ENCODE peak calls at places on chromosomes 3 and 15, in eight cellular contexts. L, W, G, Z, P, A, R and C are unnamed samples.

GRCh38 chr3:111538687-111539086 is 3.3 kb upstream of the CD96 start:
- DNase-seq in L (peak), W (no peak), G (no peak), Z (peak), P (no peak), A (no peak), R (no peak), C (no peak)

GRCh38 chr3:190064112-190064511 is 56.6 kb downstream of the P3H2 start:
- DNase-seq in L (peak), W (no peak), G (no peak), Z (peak), P (no peak), A (peak), R (no peak), C (no peak)

GRCh38 chr3:108437439-108437838 is 73.0 kb downstream of the MYH15 start:
- DNase-seq in L (no peak), W (no peak), G (no peak), Z (no peak), P (no peak), A (no peak), R (no peak), C (no peak)

GRCh38 chr3:102532901-102533300 is 98.1 kb downstream of the ZPLD1 start:
- DNase-seq in L (peak), W (no peak), G (no peak), Z (no peak), P (no peak), A (peak), R (no peak), C (no peak)

GRCh38 chr3:172562881-172563835 is 39.9 kb upstream of the TNFSF10 start:
- DNase-seq in L (peak), W (no peak), G (no peak), Z (peak), P (no peak), A (peak), R (no peak), C (no peak)

GRCh38 chr3:129226374-129226773 is 23.0 kb upstream of the COPG1 start:
- DNase-seq in L (peak), W (peak), G (no peak), Z (peak), P (peak), A (peak), R (no peak), C (no peak)

GRCh38 chr3:113287111-113287817 is 75.9 kb downstream of the BOC start:
- DNase-seq in L (peak), W (no peak), G (no peak), Z (peak), P (no peak), A (peak), R (no peak), C (no peak)

GRCh38 chr15:94097567-94097966 is 133.8 kb upstream of the MCTP2 start:
- DNase-seq in L (no peak), W (no peak), G (no peak), Z (no peak), P (no peak), A (no peak), R (no peak), C (no peak)

GRCh38 chr3:18791752-18792151 is 356.6 kb upstream of the KCNH8 start:
- DNase-seq in L (no peak), W (no peak), G (no peak), Z (no peak), P (no peak), A (no peak), R (no peak), C (no peak)

GRCh38 chr15:76253851-76254440 is 57.3 kb downstream of the ETFA start:
- DNase-seq in L (no peak), W (no peak), G (no peak), Z (no peak), P (no peak), A (no peak), R (no peak), C (no peak)

GRCh38 chr15:99605990-99606389 is 40.2 kb downstream of the MEF2A start:
- DNase-seq in L (no peak), W (no peak), G (no peak), Z (no peak), P (no peak), A (no peak), R (no peak), C (no peak)

GRCh38 chr3:143648708-143649107 is 199.6 kb downstream of the SLC9A9 start:
- DNase-seq in L (peak), W (no peak), G (peak), Z (no peak), P (no peak), A (no peak), R (no peak), C (no peak)

GRCh38 chr15:70259640-70260066 is 161.9 kb upstream of the TLE3 start:
- DNase-seq in L (no peak), W (peak), G (no peak), Z (no peak), P (no peak), A (no peak), R (no peak), C (no peak)

GRCh38 chr3:128316456-128316855 is 150.2 kb downstream of the DNAJB8 start:
- DNase-seq in L (no peak), W (peak), G (no peak), Z (no peak), P (no peak), A (no peak), R (no peak), C (no peak)

GRCh38 chr3:57555316-57555715 is 758 bp upstream of the PDE12 start:
- DNase-seq in L (no peak), W (no peak), G (no peak), Z (no peak), P (no peak), A (no peak), R (no peak), C (no peak)

GRCh38 chr15:100903191-100903590 is 16.0 kb upstream of the LRRK1 start:
- DNase-seq in L (no peak), W (no peak), G (no peak), Z (no peak), P (no peak), A (no peak), R (no peak), C (no peak)

GRCh38 chr15:74754593-74755215 is 6.1 kb downstream of the CYP1A2 start:
- DNase-seq in L (no peak), W (no peak), G (no peak), Z (no peak), P (no peak), A (no peak), R (no peak), C (no peak)

GRCh38 chr3:155031191-155031590 is 48.9 kb upstream of the MME start:
- DNase-seq in L (peak), W (no peak), G (no peak), Z (no peak), P (no peak), A (no peak), R (no peak), C (no peak)

GRCh38 chr3:71350998-71351397 is 232.5 kb downstream of the FOXP1 start:
- DNase-seq in L (no peak), W (no peak), G (no peak), Z (no peak), P (no peak), A (no peak), R (no peak), C (no peak)

GRCh38 chr3:47916201-47916600 is 100.0 kb downstream of the MAP4 start:
- DNase-seq in L (no peak), W (no peak), G (no peak), Z (no peak), P (no peak), A (no peak), R (no peak), C (no peak)

GRCh38 chr3:187850256-187851010 is 105.2 kb upstream of the BCL6 start:
- DNase-seq in L (no peak), W (no peak), G (no peak), Z (peak), P (no peak), A (no peak), R (no peak), C (no peak)

GRCh38 chr3:61053781-61054496 is 197.3 kb downstream of the FHIT start:
- DNase-seq in L (no peak), W (no peak), G (no peak), Z (no peak), P (no peak), A (no peak), R (no peak), C (no peak)

GRCh38 chr15:35963316-35963715 is 417.4 kb upstream of the DPH6 start:
- DNase-seq in L (peak), W (no peak), G (no peak), Z (no peak), P (no peak), A (no peak), R (no peak), C (no peak)

GRCh38 chr3:118637866-118638265 is 396.8 kb downstream of the IGSF11 start:
- DNase-seq in L (no peak), W (no peak), G (no peak), Z (no peak), P (no peak), A (no peak), R (no peak), C (no peak)

GRCh38 chr3:25585361-25586166 is 79.1 kb downstream of the TOP2B start:
- DNase-seq in L (no peak), W (no peak), G (no peak), Z (no peak), P (no peak), A (no peak), R (no peak), C (no peak)

GRCh38 chr3:152662157-152662556 is 172.8 kb upstream of the P2RY1 start:
- DNase-seq in L (no peak), W (no peak), G (no peak), Z (no peak), P (no peak), A (no peak), R (no peak), C (no peak)
- TF ChIP-seq CTCF in L (peak), W (no peak), G (peak), Z (no peak), P (no peak), A (no peak), R (peak), C (peak)

DNA sequence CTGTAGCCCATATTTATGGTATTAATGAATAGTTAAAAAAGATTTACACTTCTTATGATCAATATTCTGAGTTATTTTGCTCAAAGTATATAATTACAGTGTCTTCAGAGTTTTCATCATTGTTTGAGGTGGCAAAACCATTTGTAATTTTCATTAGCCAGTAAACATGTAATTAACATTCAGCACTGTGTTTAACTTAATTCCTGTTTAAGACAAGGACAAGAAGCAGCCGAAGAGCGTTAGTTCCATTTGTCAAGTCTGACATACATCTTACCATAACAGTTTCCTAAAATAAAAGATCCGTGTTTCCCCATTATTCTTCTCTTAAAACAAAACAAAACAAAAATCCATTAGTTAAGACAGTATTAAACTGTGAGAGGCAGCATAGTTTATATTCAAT is 5.6 kb upstream of the NR2F2 start:
- DNase-seq in L (peak), W (no peak), G (no peak), Z (no peak), P (no peak), A (no peak), R (no peak), C (no peak)
- TF ChIP-seq CTCF in L (no peak), W (no peak), G (no peak), Z (no peak), P (no peak), A (no peak), R (no peak), C (no peak)

DNA sequence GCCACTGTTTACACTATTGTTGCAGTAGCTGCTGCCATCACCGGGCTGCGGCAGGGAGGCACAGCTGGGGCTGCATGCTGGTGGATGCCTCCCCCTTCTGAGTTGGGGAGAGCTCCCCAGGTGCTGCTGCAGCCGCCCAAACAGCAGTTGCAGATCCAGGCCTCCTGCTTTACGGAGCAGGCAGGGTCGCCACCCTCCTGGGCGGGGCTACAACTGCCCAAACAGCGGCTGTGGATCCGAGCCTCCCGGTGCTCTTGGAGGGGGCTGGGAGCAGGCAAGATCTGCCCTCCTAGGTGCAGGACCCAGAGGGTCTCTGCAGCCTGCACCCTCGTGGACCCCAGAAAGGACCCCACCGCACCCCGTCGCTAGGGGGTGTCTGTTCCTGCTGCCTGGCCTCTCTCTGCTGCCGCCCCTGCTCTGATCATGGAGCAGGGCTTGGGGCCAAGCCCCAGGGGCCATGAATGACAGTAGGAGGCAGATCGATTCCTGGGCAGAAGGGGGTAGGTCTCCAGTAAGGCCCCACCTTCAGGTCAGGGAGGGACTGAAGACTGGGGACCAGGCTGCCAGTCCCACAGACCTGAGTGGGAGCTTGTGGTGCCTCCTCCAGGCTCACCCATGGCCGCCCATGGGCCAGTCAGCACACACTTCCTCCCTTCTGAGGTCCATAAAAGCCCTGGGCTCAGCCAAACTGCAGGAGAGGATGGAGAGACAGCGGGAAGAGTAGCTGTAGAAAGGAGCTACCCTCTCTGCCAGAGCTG is 4.5 kb upstream of the SKIC8 start:
- DNase-seq in L (no peak), W (no peak), G (no peak), Z (no peak), P (no peak), A (no peak), R (no peak), C (no peak)
- TF ChIP-seq CTCF in L (no peak), W (no peak), G (no peak), Z (no peak), P (no peak), A (no peak), R (peak), C (no peak)

DNA sequence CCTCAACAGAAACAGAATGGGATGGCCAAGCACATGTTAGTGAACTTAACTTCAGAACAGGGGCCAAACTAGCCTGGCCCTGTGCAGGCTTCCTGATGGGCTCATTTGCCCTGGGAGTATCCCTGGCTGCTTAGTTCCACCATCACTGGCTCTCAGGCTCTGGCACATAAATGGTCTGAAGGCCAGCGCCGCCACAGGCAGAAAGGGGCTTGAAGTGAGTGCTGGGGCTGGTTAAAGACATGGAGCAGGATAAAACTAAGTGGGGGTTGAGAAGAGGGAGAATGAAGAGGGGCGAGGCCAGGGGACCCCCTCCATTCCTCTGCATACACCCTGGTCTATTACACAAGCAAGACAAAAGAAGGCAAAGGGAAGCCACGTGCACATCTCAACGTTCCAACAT is 12.2 kb downstream of the SLCO2A1 start:
- DNase-seq in L (no peak), W (no peak), G (no peak), Z (no peak), P (peak), A (no peak), R (no peak), C (no peak)
- TF ChIP-seq CTCF in L (no peak), W (no peak), G (no peak), Z (no peak), P (no peak), A (no peak), R (no peak), C (no peak)

DNA sequence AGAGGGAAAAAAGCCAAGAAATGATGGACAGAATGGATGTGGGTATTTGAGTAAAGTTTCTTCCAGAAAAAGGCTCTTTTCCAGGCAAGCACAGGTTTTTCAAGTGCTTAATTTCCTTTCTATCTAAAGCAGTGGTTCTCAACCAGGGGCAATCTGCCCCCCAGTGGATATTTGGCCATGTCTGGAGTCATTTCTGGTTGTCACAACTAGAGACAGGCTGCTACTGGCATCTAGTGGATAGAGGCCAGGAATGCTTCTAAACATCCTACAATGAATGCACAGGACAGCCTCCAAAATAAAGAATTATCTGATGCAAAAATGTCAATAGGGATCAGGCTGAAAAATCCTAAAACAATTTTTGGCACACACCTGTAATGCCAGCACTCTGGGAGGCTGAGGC is 23.9 kb downstream of the SEC22C start:
- DNase-seq in L (no peak), W (peak), G (no peak), Z (no peak), P (no peak), A (no peak), R (no peak), C (no peak)
- TF ChIP-seq CTCF in L (no peak), W (peak), G (no peak), Z (peak), P (no peak), A (no peak), R (no peak), C (no peak)

GRCh38 chr15:66566963-66567531 is 1.2 kb upstream of the LCTL start:
- DNase-seq in L (peak), W (peak), G (peak), Z (peak), P (peak), A (no peak), R (peak), C (peak)
- TF ChIP-seq CTCF in L (peak), W (peak), G (peak), Z (peak), P (peak), A (peak), R (peak), C (peak)

GRCh38 chr3:119829431-119829830 is 47.5 kb downstream of the NR1I2 start:
- DNase-seq in L (no peak), W (no peak), G (no peak), Z (no peak), P (no peak), A (no peak), R (no peak), C (no peak)

GRCh38 chr3:119831941-119832371 is 50.1 kb downstream of the NR1I2 start:
- DNase-seq in L (peak), W (no peak), G (no peak), Z (no peak), P (no peak), A (no peak), R (no peak), C (no peak)

GRCh38 chr3:119834754-119835365 is 53.0 kb downstream of the NR1I2 start:
- DNase-seq in L (no peak), W (no peak), G (no peak), Z (no peak), P (no peak), A (no peak), R (no peak), C (no peak)

GRCh38 chr3:119827209-119827608 is 45.3 kb downstream of the NR1I2 start:
- DNase-seq in L (no peak), W (no peak), G (no peak), Z (no peak), P (no peak), A (no peak), R (no peak), C (no peak)

GRCh38 chr3:119831022-119831421 is 49.1 kb downstream of the NR1I2 start:
- DNase-seq in L (peak), W (no peak), G (no peak), Z (no peak), P (no peak), A (no peak), R (no peak), C (no peak)
- TF ChIP-seq CTCF in L (peak), W (no peak), G (no peak), Z (no peak), P (no peak), A (peak), R (no peak), C (peak)